ENCODE peak calls at places on chromosomes 11 and 22, in ten cellular contexts. Q is stimulated activated CD4-positive, alpha-beta T cell treated with anti-CD3 and anti-CD28 coated beads, TNF-alpha, amount 100 ng/mL, for 4 hours; D is neural crest cell; W is stromal cell of bone marrow; Z is activated gamma-delta T cell treated with Interleukin-2 at 50 U/mL for 16 hours; T is activated T-cell treated with anti-CD3 and anti-CD28 coated beads, Interleukin-2, amount 50 U/mL, for 72 hours; G is BJ; O is activated T-helper 1 cell treated with anti-CD3 and anti-CD28 coated beads, Interleukin-2, amount 50 U/mL, for 16 hours; S is islet precursor cell; I is A549. K is an unnamed sample.

GRCh38 chr11:33065445-33066178 is 26.2 kb downstream of the TCP11L1 start:
- DNase-seq in Q (peak; percentile 51), Z (peak; percentile 65), G (no peak), T (peak; percentile 73), S (peak; percentile 89), D (peak; percentile 59), I (peak; percentile 56), O (peak; percentile 54), W (no peak), K (peak; percentile 75)

GRCh38 chr11:132126973-132127900 is 756.8 kb downstream of the NTM start:
- DNase-seq in T (no peak), Q (no peak), D (peak; percentile 19), G (peak; percentile 26), I (no peak), S (no peak), O (no peak), W (peak; percentile 93), Z (no peak), K (peak; percentile 20)

GRCh38 chr22:32531955-32532818 is 57.6 kb downstream of the FBXO7 start:
- DNase-seq in O (no peak), D (peak; percentile 19), S (peak; percentile 88), Z (no peak), G (peak; percentile 87), I (no peak), W (peak; percentile 84), T (no peak), Q (no peak), K (peak; percentile 62)

GRCh38 chr11:65126624-65127274 is 4.6 kb downstream of the MRPL49 start:
- DNase-seq in Q (no peak), S (no peak), Z (no peak), I (no peak), O (no peak), G (no peak), W (no peak), T (no peak), D (no peak), K (no peak)

GRCh38 chr22:38243007-38243775 is 29.6 kb downstream of the TMEM184B start:
- DNase-seq in O (no peak), G (no peak), D (peak; percentile 70), S (no peak), Z (no peak), W (no peak), I (no peak), T (no peak), Q (no peak), K (peak; percentile 46)

GRCh38 chr11:131737357-131737756 is 366.9 kb downstream of the NTM start:
- DNase-seq in G (no peak), I (no peak), Q (no peak), O (no peak), S (no peak), Z (no peak), T (no peak), D (no peak), W (no peak), K (no peak)

GRCh38 chr22:32355760-32356159 is 1.9 kb upstream of the RFPL3 start:
- DNase-seq in Q (no peak), O (no peak), W (no peak), I (no peak), T (no peak), S (peak; percentile 54), Z (no peak), D (no peak), G (no peak), K (no peak)

GRCh38 chr22:37036655-37037377 is 14.7 kb upstream of the KCTD17 start:
- DNase-seq in Q (no peak), O (no peak), S (no peak), T (no peak), G (no peak), I (no peak), W (no peak), Z (no peak), D (no peak), K (no peak)

GRCh38 chr11:86724137-86724536 is 51.7 kb upstream of the ME3 start:
- DNase-seq in T (no peak), O (no peak), S (no peak), Z (no peak), G (no peak), Q (no peak), W (no peak), I (no peak), D (no peak), K (no peak)

GRCh38 chr11:66144000-66144678 is 74.1 kb downstream of the PACS1 start:
- DNase-seq in O (no peak), G (no peak), I (no peak), S (no peak), T (no peak), W (no peak), Z (no peak), Q (no peak), D (no peak), K (no peak)

GRCh38 chr11:123516238-123516637 is 86.2 kb downstream of the GRAMD1B start:
- DNase-seq in S (no peak), T (no peak), W (no peak), I (no peak), Q (no peak), Z (no peak), O (no peak), D (no peak), G (no peak), K (no peak)

GRCh38 chr22:44331881-44332714 is 19.3 kb upstream of the SHISAL1 start:
- DNase-seq in G (no peak), W (no peak), Q (no peak), S (no peak), D (peak; percentile 38), I (peak; percentile 16), O (no peak), T (peak; percentile 23), Z (no peak), K (peak; percentile 70)

GRCh38 chr11:131894615-131895544 is 524.5 kb downstream of the NTM start:
- DNase-seq in S (no peak), O (no peak), W (no peak), I (no peak), Z (no peak), G (no peak), T (no peak), Q (no peak), D (no peak), K (no peak)

K was measured in nephron progenitor cell.